ENCODE peak calls at places on chromosomes 4 and X, in seven cellular contexts. R, O, Q, A, F, P and I are unnamed samples.

GRCh38 chrX:20139966-20140365 is 1.7 kb downstream of the EIF1AX start:
- DNase-seq in R (no peak), O (peak; percentile 84), Q (peak; percentile 67), A (no peak), F (no peak), P (no peak), I (no peak)

GRCh38 chrX:38233891-38234807 is 13.5 kb upstream of the SRPX start:
- DNase-seq in R (no peak), O (peak; percentile 89), Q (peak; percentile 82), A (no peak), F (no peak), P (no peak), I (no peak)

GRCh38 chr4:17142232-17142711 is 243.8 kb upstream of the LDB2 start:
- DNase-seq in R (no peak), O (peak; percentile 96), Q (peak; percentile 99), A (no peak), F (no peak), P (no peak), I (no peak)

GRCh38 chrX:15750611-15751159 is 12.6 kb downstream of the CA5B start:
- DNase-seq in R (no peak), O (no peak), Q (no peak), A (no peak), F (no peak), P (no peak), I (no peak)

GRCh38 chr4:3346146-3346545 is 53.3 kb downstream of the RGS12 start:
- DNase-seq in R (no peak), O (peak; percentile 79), Q (peak; percentile 39), A (peak; percentile 40), F (no peak), P (peak; percentile 78), I (peak; percentile 49)

GRCh38 chrX:53239474-53239873 is 14.5 kb upstream of the KDM5C start:
- DNase-seq in R (peak; percentile 28), O (no peak), Q (no peak), A (no peak), F (no peak), P (peak; percentile 62), I (no peak)

GRCh38 chr4:15920723-15921591 is 17.6 kb downstream of the FGFBP1 start:
- DNase-seq in R (no peak), O (peak; percentile 96), Q (peak; percentile 98), A (no peak), F (peak; percentile 59), P (no peak), I (no peak)

GRCh38 chrX:123590842-123591491 is 141.9 kb downstream of the THOC2 start:
- DNase-seq in R (no peak), O (peak; percentile 22), Q (peak; percentile 49), A (no peak), F (no peak), P (no peak), I (no peak)

GRCh38 chr4:25425361-25425760 is 48.3 kb downstream of the ANAPC4 start:
- DNase-seq in R (no peak), O (no peak), Q (peak; percentile 22), A (no peak), F (no peak), P (no peak), I (no peak)

GRCh38 chr4:845836-846251 is 19.9 kb upstream of the CPLX1 start:
- DNase-seq in R (no peak), O (peak; percentile 29), Q (peak; percentile 16), A (no peak), F (no peak), P (no peak), I (peak; percentile 22)

GRCh38 chr4:8907596-8908205 is 36.1 kb upstream of the HMX1 start:
- DNase-seq in R (no peak), O (no peak), Q (no peak), A (no peak), F (peak; percentile 48), P (no peak), I (no peak)

GRCh38 chr4:156594619-156595018 is 377.0 kb downstream of the PDGFC start:
- DNase-seq in R (no peak), O (no peak), Q (peak; percentile 41), A (no peak), F (peak; percentile 56), P (peak; percentile 10), I (no peak)

GRCh38 chr4:91170756-91171155 is 1043.6 kb downstream of the CCSER1 start:
- DNase-seq in R (no peak), O (no peak), Q (no peak), A (no peak), F (no peak), P (no peak), I (no peak)

GRCh38 chr4:121696641-121697461 is at the start of gene ANXA5:
- DNase-seq in R (peak; percentile 58), O (peak; percentile 92), Q (peak; percentile 76), A (peak; percentile 54), F (peak; percentile 95), P (peak; percentile 90), I (peak; percentile 88)

GRCh38 chr4:119646347-119647071 is 17.9 kb upstream of the PDE5A start:
- DNase-seq in R (no peak), O (peak; percentile 91), Q (peak; percentile 79), A (no peak), F (no peak), P (no peak), I (no peak)

GRCh38 chrX:41922694-41923171 is 621 bp downstream of the CASK start:
- DNase-seq in R (peak; percentile 10), O (peak; percentile 5), Q (peak; percentile 2), A (peak; percentile 19), F (peak; percentile 67), P (peak; percentile 17), I (peak; percentile 55)

GRCh38 chrX:50648151-50648550 is 165.8 kb downstream of the SHROOM4 start:
- DNase-seq in R (no peak), O (no peak), Q (peak; percentile 64), A (no peak), F (no peak), P (no peak), I (no peak)

GRCh38 chrX:147741776-147742175 is 169.9 kb upstream of the FMR1 start:
- DNase-seq in R (no peak), O (no peak), Q (no peak), A (no peak), F (no peak), P (no peak), I (no peak)

GRCh38 chr4:6179362-6179761 is 21.0 kb downstream of the JAKMIP1 start:
- DNase-seq in R (no peak), O (no peak), Q (no peak), A (peak; percentile 47), F (peak; percentile 13), P (no peak), I (no peak)

GRCh38 chrX:16770970-16771482 is 15.2 kb upstream of the TXLNG start:
- DNase-seq in R (no peak), O (no peak), Q (no peak), A (no peak), F (no peak), P (no peak), I (no peak)

GRCh38 chr4:109729563-109730293 is at the start of gene PLA2G12A:
- DNase-seq in R (peak; percentile 83), O (peak; percentile 31), Q (peak; percentile 10), A (peak; percentile 83), F (peak; percentile 95), P (peak; percentile 87), I (peak; percentile 74)